ENCODE peak calls at places on chromosomes 1 and 21, in four cellular contexts. O is NCI-H774, K is GM23338, U is kidney tubule cell. D is an unnamed sample.

GRCh38 chr1:235511470-235512240 is 7.4 kb upstream of the B3GALNT2 start:
- DNase-seq in O (no peak), K (peak; percentile 56), U (peak; percentile 26), D (no peak)

GRCh38 chr1:236143104-236143948 is 987 bp downstream of the GPR137B start:
- DNase-seq in O (no peak), K (peak; percentile 45), U (peak; percentile 38), D (no peak)

GRCh38 chr1:31027693-31028526 is 37.6 kb downstream of the PUM1 start:
- DNase-seq in O (no peak), K (no peak), U (no peak), D (no peak)

GRCh38 chr21:32414579-32415358 is 2.3 kb downstream of the EVA1C start:
- DNase-seq in O (no peak), K (no peak), U (peak; percentile 34), D (no peak)

GRCh38 chr1:230878584-230878975 is 10.3 kb upstream of the C1orf198 start:
- DNase-seq in O (no peak), K (no peak), U (no peak), D (no peak)

GRCh38 chr21:35852820-35853219 is 207.5 kb downstream of the SETD4 start:
- DNase-seq in O (no peak), K (no peak), U (no peak), D (no peak)

GRCh38 chr1:201059401-201059800 is 35.9 kb upstream of the KIF21B start:
- DNase-seq in O (no peak), K (peak; percentile 51), U (no peak), D (no peak)

GRCh38 chr1:117059334-117059677 is 820 bp upstream of the TTF2 start:
- DNase-seq in O (peak; percentile 66), K (no peak), U (peak; percentile 64), D (no peak)

GRCh38 chr1:198278922-198279321 is 122.1 kb downstream of the NEK7 start:
- DNase-seq in O (no peak), K (no peak), U (no peak), D (no peak)

GRCh38 chr21:18646114-18646513 is 242.5 kb upstream of the TMPRSS15 start:
- DNase-seq in O (no peak), K (no peak), U (no peak), D (no peak)

GRCh38 chr21:38178653-38179503 is 77.9 kb upstream of the KCNJ15 start:
- DNase-seq in O (no peak), K (no peak), U (peak; percentile 36), D (no peak)

GRCh38 chr1:16206547-16207317 is 5.7 kb downstream of the ARHGEF19 start:
- DNase-seq in O (peak; percentile 91), K (peak; percentile 100), U (peak; percentile 98), D (peak; percentile 91)

GRCh38 chr1:221768444-221769066 is 26.7 kb upstream of the DUSP10 start:
- DNase-seq in O (no peak), K (no peak), U (no peak), D (no peak)

GRCh38 chr1:41632788-41633575 is 148.5 kb upstream of the EDN2 start:
- DNase-seq in O (no peak), K (no peak), U (no peak), D (no peak)

GRCh38 chr1:231161711-231162299 is at the start of gene TRIM67:
- DNase-seq in O (peak; percentile 51), K (peak; percentile 66), U (peak; percentile 46), D (no peak)

GRCh38 chr21:26946744-26947446 is 20.0 kb downstream of the ADAMTS5 start:
- DNase-seq in O (no peak), K (peak; percentile 41), U (no peak), D (no peak)

GRCh38 chr1:241838831-241839365 is 9.1 kb upstream of the EXO1 start:
- DNase-seq in O (no peak), K (no peak), U (no peak), D (no peak)

GRCh38 chr21:35932232-35932911 is 128.0 kb downstream of the SETD4 start:
- DNase-seq in O (no peak), K (no peak), U (peak; percentile 99), D (peak; percentile 93)

GRCh38 chr1:207414606-207415108 is 39.5 kb upstream of the CR2 start:
- DNase-seq in O (no peak), K (no peak), U (no peak), D (no peak)

GRCh38 chr1:203069028-203069804 is 16.6 kb downstream of the MYOG start:
- DNase-seq in O (peak; percentile 12), K (no peak), U (no peak), D (no peak)

GRCh38 chr1:157288511-157288910 is 150.3 kb upstream of the ETV3 start:
- DNase-seq in O (no peak), K (no peak), U (no peak), D (no peak)

D was measured in Caki2.